ENCODE peak calls at places on chromosomes 3 and 15, in five cellular contexts. One of them, this sample, is unnamed.

GRCh38 chr3:9806137-9806536 is 3.9 kb upstream of the TTLL3 start:
- DNase-seq in IMR-90: no peak
- DNase-seq in MM.1S: no peak
- DNase-seq in GM12878: no peak
- DNase-seq in K562: no peak
- DNase-seq in this sample: no peak

GRCh38 chr3:23915537-23916108 is 1.2 kb downstream of the NKIRAS1 start:
- DNase-seq in K562: no peak
- DNase-seq in MM.1S: no peak
- DNase-seq in IMR-90: peak
- DNase-seq in GM12878: no peak
- DNase-seq in this sample: peak

GRCh38 chr3:197203714-197204146 is 94.7 kb downstream of the DLG1 start:
- DNase-seq in GM12878: no peak
- DNase-seq in K562: no peak
- DNase-seq in MM.1S: peak
- DNase-seq in IMR-90: no peak
- DNase-seq in this sample: no peak

GRCh38 chr3:169153614-169154013 is 509.9 kb downstream of the MECOM start:
- DNase-seq in K562: no peak
- DNase-seq in GM12878: no peak
- DNase-seq in MM.1S: no peak
- DNase-seq in IMR-90: no peak
- DNase-seq in this sample: no peak

GRCh38 chr15:36501063-36501678 is 78.3 kb upstream of the CDIN1 start:
- DNase-seq in MM.1S: peak
- DNase-seq in GM12878: peak
- DNase-seq in K562: no peak
- DNase-seq in IMR-90: peak
- DNase-seq in this sample: peak

GRCh38 chr3:71723452-71724170 is 1.6 kb downstream of the EIF4E3 start:
- DNase-seq in GM12878: no peak
- DNase-seq in IMR-90: no peak
- DNase-seq in MM.1S: peak
- DNase-seq in K562: no peak
- DNase-seq in this sample: no peak

GRCh38 chr3:73786346-73786807 is 161.6 kb upstream of the PDZRN3 start:
- DNase-seq in GM12878: no peak
- DNase-seq in K562: no peak
- DNase-seq in IMR-90: peak
- DNase-seq in MM.1S: no peak
- DNase-seq in this sample: peak

GRCh38 chr3:27544372-27544865 is 60.2 kb upstream of the SLC4A7 start:
- DNase-seq in K562: no peak
- DNase-seq in MM.1S: no peak
- DNase-seq in GM12878: no peak
- DNase-seq in IMR-90: peak
- DNase-seq in this sample: peak

GRCh38 chr15:54941417-54941816 is 255.3 kb downstream of the RSL24D1 start:
- DNase-seq in K562: no peak
- DNase-seq in MM.1S: no peak
- DNase-seq in GM12878: no peak
- DNase-seq in IMR-90: no peak
- DNase-seq in this sample: no peak

GRCh38 chr15:83278191-83278590 is 6.3 kb downstream of the BNC1 start:
- DNase-seq in IMR-90: no peak
- DNase-seq in K562: no peak
- DNase-seq in GM12878: no peak
- DNase-seq in MM.1S: no peak
- DNase-seq in this sample: peak

GRCh38 chr3:144585408-144585807 is 613.8 kb downstream of the DIPK2A start:
- DNase-seq in MM.1S: peak
- DNase-seq in IMR-90: no peak
- DNase-seq in K562: no peak
- DNase-seq in GM12878: peak
- DNase-seq in this sample: no peak

GRCh38 chr3:143825513-143825912 is 22.8 kb downstream of the SLC9A9 start:
- DNase-seq in K562: no peak
- DNase-seq in MM.1S: peak
- DNase-seq in GM12878: peak
- DNase-seq in IMR-90: no peak
- DNase-seq in this sample: no peak

GRCh38 chr3:190495796-190496195 is 18.1 kb upstream of the IL1RAP start:
- DNase-seq in IMR-90: no peak
- DNase-seq in MM.1S: no peak
- DNase-seq in GM12878: no peak
- DNase-seq in K562: no peak
- DNase-seq in this sample: peak

GRCh38 chr15:81897011-81897677 is 148.7 kb downstream of the MEX3B start:
- DNase-seq in GM12878: no peak
- DNase-seq in MM.1S: no peak
- DNase-seq in IMR-90: peak
- DNase-seq in K562: no peak
- DNase-seq in this sample: peak

GRCh38 chr3:58388550-58389061 is 45.0 kb downstream of the PDHB start:
- DNase-seq in GM12878: no peak
- DNase-seq in IMR-90: peak
- DNase-seq in K562: no peak
- DNase-seq in MM.1S: no peak
- DNase-seq in this sample: peak

GRCh38 chr3:105505167-105505566 is 138.5 kb downstream of the ALCAM start:
- DNase-seq in GM12878: no peak
- DNase-seq in IMR-90: no peak
- DNase-seq in K562: no peak
- DNase-seq in MM.1S: no peak
- DNase-seq in this sample: no peak

GRCh38 chr3:25056-25455 is 171.5 kb upstream of the CHL1 start:
- DNase-seq in K562: no peak
- DNase-seq in IMR-90: no peak
- DNase-seq in MM.1S: no peak
- DNase-seq in GM12878: no peak
- DNase-seq in this sample: no peak

GRCh38 chr3:8579101-8579500 is 65.5 kb downstream of the SSUH2 start:
- DNase-seq in K562: no peak
- DNase-seq in GM12878: peak
- DNase-seq in MM.1S: no peak
- DNase-seq in IMR-90: peak
- DNase-seq in this sample: peak

GRCh38 chr3:176097036-176097435 is 1100.2 kb downstream of the TBL1XR1 start:
- DNase-seq in IMR-90: no peak
- DNase-seq in GM12878: no peak
- DNase-seq in MM.1S: no peak
- DNase-seq in K562: no peak
- DNase-seq in this sample: no peak

GRCh38 chr15:98518823-98519561 is 129.3 kb upstream of the IGF1R start:
- DNase-seq in K562: peak
- DNase-seq in GM12878: no peak
- DNase-seq in MM.1S: peak
- DNase-seq in IMR-90: peak
- DNase-seq in this sample: peak

GRCh38 chr3:125108833-125109540 is 53.2 kb upstream of the HEG1 start:
- DNase-seq in K562: no peak
- DNase-seq in GM12878: no peak
- DNase-seq in IMR-90: no peak
- DNase-seq in MM.1S: no peak
- DNase-seq in this sample: peak

GRCh38 chr3:26920579-26920978 is 298.0 kb downstream of the LRRC3B start:
- DNase-seq in MM.1S: no peak
- DNase-seq in GM12878: no peak
- DNase-seq in K562: no peak
- DNase-seq in IMR-90: no peak
- DNase-seq in this sample: no peak

GRCh38 chr15:69468241-69469121 is 15.9 kb downstream of the RPLP1 start:
- DNase-seq in MM.1S: no peak
- DNase-seq in GM12878: no peak
- DNase-seq in K562: peak
- DNase-seq in IMR-90: peak
- DNase-seq in this sample: no peak

GRCh38 chr3:109923431-109923830 is 586.1 kb upstream of the DPPA4 start:
- DNase-seq in GM12878: no peak
- DNase-seq in IMR-90: no peak
- DNase-seq in K562: no peak
- DNase-seq in MM.1S: no peak
- DNase-seq in this sample: no peak

GRCh38 chr3:14962762-14963161 is 15.4 kb downstream of the NR2C2 start:
- DNase-seq in GM12878: no peak
- DNase-seq in IMR-90: peak
- DNase-seq in MM.1S: no peak
- DNase-seq in K562: no peak
- DNase-seq in this sample: peak

DNA sequence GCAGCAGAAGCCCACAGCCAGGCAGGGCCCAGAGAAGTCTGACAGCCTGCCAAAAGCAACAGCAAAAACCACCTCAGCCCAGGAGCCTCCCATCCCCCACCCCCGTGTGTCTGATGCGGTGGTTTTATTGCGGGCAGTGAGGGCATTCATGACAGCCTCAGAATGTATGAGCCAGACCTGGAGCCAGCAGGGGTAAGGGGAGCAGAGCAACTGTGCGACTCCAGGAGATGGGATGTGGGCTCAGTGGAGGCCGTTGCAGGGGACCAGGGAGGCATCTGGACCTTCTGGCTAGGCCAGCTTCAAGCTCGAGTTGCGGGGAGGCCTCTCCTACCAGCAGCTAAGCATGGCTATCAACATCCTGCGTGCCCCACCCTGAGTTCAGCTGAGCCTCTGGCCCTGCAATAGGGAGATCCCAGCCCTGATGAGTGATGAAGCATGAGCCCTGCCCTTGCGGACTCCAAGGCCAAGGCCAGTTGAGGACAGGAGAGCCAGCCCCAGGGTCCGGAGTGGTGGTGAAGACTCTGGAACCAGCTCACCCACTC is 52.5 kb downstream of the CYP11A1 start:
- DNase-seq in K562: peak
- DNase-seq in MM.1S: no peak
- DNase-seq in IMR-90: no peak
- DNase-seq in GM12878: no peak
- DNase-seq in this sample: peak
- H3K4me3 ChIP-seq in K562: no peak
- H3K4me3 ChIP-seq in MM.1S: no peak
- H3K4me3 ChIP-seq in IMR-90: no peak
- H3K4me3 ChIP-seq in GM12878: peak
- H3K4me3 ChIP-seq in this sample: no peak

GRCh38 chr3:52056521-52056967 is at the start of gene DUSP7:
- DNase-seq in GM12878: no peak
- DNase-seq in IMR-90: peak
- DNase-seq in MM.1S: peak
- DNase-seq in K562: peak
- DNase-seq in this sample: peak
- H2AFZ ChIP-seq in GM12878: peak
- H2AFZ ChIP-seq in IMR-90: peak
- H2AFZ ChIP-seq in MM.1S: peak
- H2AFZ ChIP-seq in K562: peak
- H2AFZ ChIP-seq in this sample: peak

GRCh38 chr3:156688849-156689452 is 14.6 kb downstream of the TIPARP start:
- DNase-seq in K562: no peak
- DNase-seq in IMR-90: no peak
- DNase-seq in GM12878: no peak
- DNase-seq in MM.1S: no peak
- DNase-seq in this sample: no peak
- TF ChIP-seq CTCF in K562: no peak
- TF ChIP-seq CTCF in IMR-90: no peak
- TF ChIP-seq CTCF in GM12878: no peak
- TF ChIP-seq CTCF in MM.1S: no peak
- TF ChIP-seq CTCF in this sample: no peak

GRCh38 chr15:65066635-65067333 is 1.0 kb downstream of the RASL12 start:
- DNase-seq in IMR-90: no peak
- DNase-seq in MM.1S: no peak
- DNase-seq in K562: no peak
- DNase-seq in GM12878: no peak
- DNase-seq in this sample: no peak
- H3K4me3 ChIP-seq in IMR-90: no peak
- H3K4me3 ChIP-seq in MM.1S: no peak
- H3K4me3 ChIP-seq in K562: no peak
- H3K4me3 ChIP-seq in GM12878: no peak
- H3K4me3 ChIP-seq in this sample: peak

DNA sequence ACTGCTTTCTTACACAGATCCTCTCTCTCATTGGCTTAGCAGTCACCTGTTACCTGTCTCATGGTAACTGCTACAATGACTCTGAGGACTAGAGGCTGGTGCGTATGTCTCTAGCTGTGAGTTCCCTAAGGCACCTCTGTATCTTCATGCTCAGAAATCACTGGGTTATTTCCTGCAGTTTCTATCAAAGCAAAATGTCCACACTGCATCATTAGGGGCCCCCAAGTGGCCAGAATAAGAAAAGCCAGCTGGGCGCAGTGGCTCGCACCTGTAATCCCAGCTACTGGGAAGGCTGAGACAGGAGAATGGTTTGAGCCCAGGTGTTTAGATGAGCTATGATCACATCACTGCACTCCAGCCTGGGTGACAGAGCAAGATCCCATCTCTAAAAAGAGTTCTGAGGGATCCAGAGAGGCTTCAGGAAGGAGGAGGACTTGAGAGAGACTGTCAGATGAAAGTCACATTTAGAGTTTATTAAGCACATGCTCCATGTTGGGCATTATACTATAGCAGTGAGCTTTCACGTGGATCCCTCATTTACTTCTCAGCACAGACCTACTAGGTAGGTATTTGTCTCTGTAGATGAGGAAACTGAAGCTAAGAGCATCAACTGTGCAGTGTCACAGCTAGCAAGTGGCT is 2.3 kb upstream of the VPS18 start:
- DNase-seq in IMR-90: peak
- DNase-seq in GM12878: no peak
- DNase-seq in K562: no peak
- DNase-seq in MM.1S: peak
- DNase-seq in this sample: peak
- H2AFZ ChIP-seq in IMR-90: peak
- H2AFZ ChIP-seq in GM12878: peak
- H2AFZ ChIP-seq in K562: peak
- H2AFZ ChIP-seq in MM.1S: peak
- H2AFZ ChIP-seq in this sample: no peak

GRCh38 chr15:60324706-60325438 is 72.9 kb downstream of the ANXA2 start:
- DNase-seq in MM.1S: no peak
- DNase-seq in K562: no peak
- DNase-seq in IMR-90: no peak
- DNase-seq in GM12878: no peak
- DNase-seq in this sample: peak
- TF ChIP-seq CTCF in MM.1S: no peak
- TF ChIP-seq CTCF in K562: no peak
- TF ChIP-seq CTCF in IMR-90: no peak
- TF ChIP-seq CTCF in GM12878: no peak
- TF ChIP-seq CTCF in this sample: no peak